ENCODE peak calls at places on chromosomes 12 and 14, in nine cellular contexts. One of them, this sample, is unnamed.

GRCh38 chr14:35205737-35206136 is 83.4 kb downstream of the PRORP start:
- ATAC-seq in activated T-cell treated with anti-CD3 and anti-CD28 coated beads, Interleukin-2, amount 50 U/mL, for 4 hours: no peak
- ATAC-seq in stimulated activated naive B cell treated with anti-CD40 and anti-IgM and Interleukin-4, amounts not matched to agents 10 μg/mL and 1 μg/mL and 100 μg/mL, for 72 hours: no peak
- ATAC-seq in WTC11: no peak
- ATAC-seq in heart right ventricle: no peak
- ATAC-seq in left cardiac atrium: no peak
- ATAC-seq in central memory CD8-positive, alpha-beta T cell: no peak
- ATAC-seq in CD8-positive, alpha-beta T cell: no peak
- ATAC-seq in heart left ventricle: no peak
- ATAC-seq in this sample: no peak

GRCh38 chr12:86914716-86915115 is 658.5 kb upstream of the MGAT4C start:
- ATAC-seq in activated T-cell treated with anti-CD3 and anti-CD28 coated beads, Interleukin-2, amount 50 U/mL, for 4 hours: no peak
- ATAC-seq in stimulated activated naive B cell treated with anti-CD40 and anti-IgM and Interleukin-4, amounts not matched to agents 10 μg/mL and 1 μg/mL and 100 μg/mL, for 72 hours: no peak
- ATAC-seq in WTC11: peak
- ATAC-seq in heart right ventricle: no peak
- ATAC-seq in left cardiac atrium: peak
- ATAC-seq in central memory CD8-positive, alpha-beta T cell: no peak
- ATAC-seq in CD8-positive, alpha-beta T cell: no peak
- ATAC-seq in heart left ventricle: no peak
- ATAC-seq in this sample: no peak

GRCh38 chr14:72254202-72254939 is 322.1 kb downstream of the RGS6 start:
- ATAC-seq in activated T-cell treated with anti-CD3 and anti-CD28 coated beads, Interleukin-2, amount 50 U/mL, for 4 hours: no peak
- ATAC-seq in stimulated activated naive B cell treated with anti-CD40 and anti-IgM and Interleukin-4, amounts not matched to agents 10 μg/mL and 1 μg/mL and 100 μg/mL, for 72 hours: no peak
- ATAC-seq in WTC11: peak
- ATAC-seq in heart right ventricle: no peak
- ATAC-seq in left cardiac atrium: no peak
- ATAC-seq in central memory CD8-positive, alpha-beta T cell: no peak
- ATAC-seq in CD8-positive, alpha-beta T cell: no peak
- ATAC-seq in heart left ventricle: peak
- ATAC-seq in this sample: no peak

GRCh38 chr12:46652692-46653091 is 173.1 kb downstream of the SLC38A4 start:
- ATAC-seq in activated T-cell treated with anti-CD3 and anti-CD28 coated beads, Interleukin-2, amount 50 U/mL, for 4 hours: no peak
- ATAC-seq in stimulated activated naive B cell treated with anti-CD40 and anti-IgM and Interleukin-4, amounts not matched to agents 10 μg/mL and 1 μg/mL and 100 μg/mL, for 72 hours: no peak
- ATAC-seq in WTC11: no peak
- ATAC-seq in heart right ventricle: no peak
- ATAC-seq in left cardiac atrium: no peak
- ATAC-seq in central memory CD8-positive, alpha-beta T cell: no peak
- ATAC-seq in CD8-positive, alpha-beta T cell: no peak
- ATAC-seq in heart left ventricle: no peak
- ATAC-seq in this sample: no peak

GRCh38 chr12:126915309-126915708 is 1351.7 kb upstream of the TMEM132C start:
- ATAC-seq in activated T-cell treated with anti-CD3 and anti-CD28 coated beads, Interleukin-2, amount 50 U/mL, for 4 hours: no peak
- ATAC-seq in stimulated activated naive B cell treated with anti-CD40 and anti-IgM and Interleukin-4, amounts not matched to agents 10 μg/mL and 1 μg/mL and 100 μg/mL, for 72 hours: no peak
- ATAC-seq in WTC11: no peak
- ATAC-seq in heart right ventricle: no peak
- ATAC-seq in left cardiac atrium: no peak
- ATAC-seq in central memory CD8-positive, alpha-beta T cell: no peak
- ATAC-seq in CD8-positive, alpha-beta T cell: no peak
- ATAC-seq in heart left ventricle: no peak
- ATAC-seq in this sample: no peak

GRCh38 chr14:52018252-52018651 is 28.9 kb downstream of the RTRAF start:
- ATAC-seq in activated T-cell treated with anti-CD3 and anti-CD28 coated beads, Interleukin-2, amount 50 U/mL, for 4 hours: no peak
- ATAC-seq in stimulated activated naive B cell treated with anti-CD40 and anti-IgM and Interleukin-4, amounts not matched to agents 10 μg/mL and 1 μg/mL and 100 μg/mL, for 72 hours: no peak
- ATAC-seq in WTC11: no peak
- ATAC-seq in heart right ventricle: no peak
- ATAC-seq in left cardiac atrium: no peak
- ATAC-seq in central memory CD8-positive, alpha-beta T cell: no peak
- ATAC-seq in CD8-positive, alpha-beta T cell: no peak
- ATAC-seq in heart left ventricle: no peak
- ATAC-seq in this sample: no peak

GRCh38 chr14:96592591-96593388 is 90.6 kb downstream of the PAPOLA start:
- ATAC-seq in activated T-cell treated with anti-CD3 and anti-CD28 coated beads, Interleukin-2, amount 50 U/mL, for 4 hours: peak
- ATAC-seq in stimulated activated naive B cell treated with anti-CD40 and anti-IgM and Interleukin-4, amounts not matched to agents 10 μg/mL and 1 μg/mL and 100 μg/mL, for 72 hours: peak
- ATAC-seq in WTC11: peak
- ATAC-seq in heart right ventricle: peak
- ATAC-seq in left cardiac atrium: peak
- ATAC-seq in central memory CD8-positive, alpha-beta T cell: peak
- ATAC-seq in CD8-positive, alpha-beta T cell: peak
- ATAC-seq in heart left ventricle: peak
- ATAC-seq in this sample: peak

GRCh38 chr12:67754933-67755697 is 106.6 kb downstream of the DYRK2 start:
- ATAC-seq in activated T-cell treated with anti-CD3 and anti-CD28 coated beads, Interleukin-2, amount 50 U/mL, for 4 hours: no peak
- ATAC-seq in stimulated activated naive B cell treated with anti-CD40 and anti-IgM and Interleukin-4, amounts not matched to agents 10 μg/mL and 1 μg/mL and 100 μg/mL, for 72 hours: peak
- ATAC-seq in WTC11: no peak
- ATAC-seq in heart right ventricle: peak
- ATAC-seq in left cardiac atrium: peak
- ATAC-seq in central memory CD8-positive, alpha-beta T cell: no peak
- ATAC-seq in CD8-positive, alpha-beta T cell: no peak
- ATAC-seq in heart left ventricle: peak
- ATAC-seq in this sample: no peak

GRCh38 chr14:34018564-34019244 is 67.8 kb upstream of the EGLN3 start:
- ATAC-seq in activated T-cell treated with anti-CD3 and anti-CD28 coated beads, Interleukin-2, amount 50 U/mL, for 4 hours: peak
- ATAC-seq in stimulated activated naive B cell treated with anti-CD40 and anti-IgM and Interleukin-4, amounts not matched to agents 10 μg/mL and 1 μg/mL and 100 μg/mL, for 72 hours: peak
- ATAC-seq in WTC11: peak
- ATAC-seq in heart right ventricle: peak
- ATAC-seq in left cardiac atrium: peak
- ATAC-seq in central memory CD8-positive, alpha-beta T cell: peak
- ATAC-seq in CD8-positive, alpha-beta T cell: peak
- ATAC-seq in heart left ventricle: peak
- ATAC-seq in this sample: peak

GRCh38 chr12:122929812-122930211 is 33.9 kb upstream of the VPS37B start:
- ATAC-seq in activated T-cell treated with anti-CD3 and anti-CD28 coated beads, Interleukin-2, amount 50 U/mL, for 4 hours: no peak
- ATAC-seq in stimulated activated naive B cell treated with anti-CD40 and anti-IgM and Interleukin-4, amounts not matched to agents 10 μg/mL and 1 μg/mL and 100 μg/mL, for 72 hours: no peak
- ATAC-seq in WTC11: no peak
- ATAC-seq in heart right ventricle: no peak
- ATAC-seq in left cardiac atrium: no peak
- ATAC-seq in central memory CD8-positive, alpha-beta T cell: no peak
- ATAC-seq in CD8-positive, alpha-beta T cell: no peak
- ATAC-seq in heart left ventricle: no peak
- ATAC-seq in this sample: no peak

GRCh38 chr12:90098132-90098779 is 389.6 kb upstream of the ATP2B1 start:
- ATAC-seq in activated T-cell treated with anti-CD3 and anti-CD28 coated beads, Interleukin-2, amount 50 U/mL, for 4 hours: no peak
- ATAC-seq in stimulated activated naive B cell treated with anti-CD40 and anti-IgM and Interleukin-4, amounts not matched to agents 10 μg/mL and 1 μg/mL and 100 μg/mL, for 72 hours: peak
- ATAC-seq in WTC11: no peak
- ATAC-seq in heart right ventricle: no peak
- ATAC-seq in left cardiac atrium: no peak
- ATAC-seq in central memory CD8-positive, alpha-beta T cell: no peak
- ATAC-seq in CD8-positive, alpha-beta T cell: no peak
- ATAC-seq in heart left ventricle: no peak
- ATAC-seq in this sample: no peak

GRCh38 chr12:25806271-25806670 is 152.2 kb upstream of the RASSF8 start:
- ATAC-seq in activated T-cell treated with anti-CD3 and anti-CD28 coated beads, Interleukin-2, amount 50 U/mL, for 4 hours: no peak
- ATAC-seq in stimulated activated naive B cell treated with anti-CD40 and anti-IgM and Interleukin-4, amounts not matched to agents 10 μg/mL and 1 μg/mL and 100 μg/mL, for 72 hours: peak
- ATAC-seq in WTC11: no peak
- ATAC-seq in heart right ventricle: no peak
- ATAC-seq in left cardiac atrium: no peak
- ATAC-seq in central memory CD8-positive, alpha-beta T cell: no peak
- ATAC-seq in CD8-positive, alpha-beta T cell: no peak
- ATAC-seq in heart left ventricle: no peak
- ATAC-seq in this sample: no peak

GRCh38 chr12:17369556-17369955 is 720.4 kb downstream of the RERGL start:
- ATAC-seq in activated T-cell treated with anti-CD3 and anti-CD28 coated beads, Interleukin-2, amount 50 U/mL, for 4 hours: no peak
- ATAC-seq in stimulated activated naive B cell treated with anti-CD40 and anti-IgM and Interleukin-4, amounts not matched to agents 10 μg/mL and 1 μg/mL and 100 μg/mL, for 72 hours: no peak
- ATAC-seq in WTC11: no peak
- ATAC-seq in heart right ventricle: no peak
- ATAC-seq in left cardiac atrium: no peak
- ATAC-seq in central memory CD8-positive, alpha-beta T cell: no peak
- ATAC-seq in CD8-positive, alpha-beta T cell: no peak
- ATAC-seq in heart left ventricle: no peak
- ATAC-seq in this sample: no peak

GRCh38 chr12:20599757-20600156 is 95.4 kb upstream of the SLCO1C1 start:
- ATAC-seq in activated T-cell treated with anti-CD3 and anti-CD28 coated beads, Interleukin-2, amount 50 U/mL, for 4 hours: no peak
- ATAC-seq in stimulated activated naive B cell treated with anti-CD40 and anti-IgM and Interleukin-4, amounts not matched to agents 10 μg/mL and 1 μg/mL and 100 μg/mL, for 72 hours: no peak
- ATAC-seq in WTC11: no peak
- ATAC-seq in heart right ventricle: no peak
- ATAC-seq in left cardiac atrium: no peak
- ATAC-seq in central memory CD8-positive, alpha-beta T cell: no peak
- ATAC-seq in CD8-positive, alpha-beta T cell: no peak
- ATAC-seq in heart left ventricle: no peak
- ATAC-seq in this sample: no peak

GRCh38 chr14:80978403-80978802 is 23.0 kb downstream of the TSHR start:
- ATAC-seq in activated T-cell treated with anti-CD3 and anti-CD28 coated beads, Interleukin-2, amount 50 U/mL, for 4 hours: peak
- ATAC-seq in stimulated activated naive B cell treated with anti-CD40 and anti-IgM and Interleukin-4, amounts not matched to agents 10 μg/mL and 1 μg/mL and 100 μg/mL, for 72 hours: no peak
- ATAC-seq in WTC11: peak
- ATAC-seq in heart right ventricle: no peak
- ATAC-seq in left cardiac atrium: no peak
- ATAC-seq in central memory CD8-positive, alpha-beta T cell: peak
- ATAC-seq in CD8-positive, alpha-beta T cell: no peak
- ATAC-seq in heart left ventricle: no peak
- ATAC-seq in this sample: no peak

GRCh38 chr12:16269941-16270340 is 7.5 kb downstream of the SLC15A5 start:
- ATAC-seq in activated T-cell treated with anti-CD3 and anti-CD28 coated beads, Interleukin-2, amount 50 U/mL, for 4 hours: no peak
- ATAC-seq in stimulated activated naive B cell treated with anti-CD40 and anti-IgM and Interleukin-4, amounts not matched to agents 10 μg/mL and 1 μg/mL and 100 μg/mL, for 72 hours: no peak
- ATAC-seq in WTC11: no peak
- ATAC-seq in heart right ventricle: no peak
- ATAC-seq in left cardiac atrium: no peak
- ATAC-seq in central memory CD8-positive, alpha-beta T cell: no peak
- ATAC-seq in CD8-positive, alpha-beta T cell: no peak
- ATAC-seq in heart left ventricle: no peak
- ATAC-seq in this sample: no peak

GRCh38 chr12:7693793-7694192 is 1.8 kb downstream of the GDF3 start:
- ATAC-seq in activated T-cell treated with anti-CD3 and anti-CD28 coated beads, Interleukin-2, amount 50 U/mL, for 4 hours: no peak
- ATAC-seq in stimulated activated naive B cell treated with anti-CD40 and anti-IgM and Interleukin-4, amounts not matched to agents 10 μg/mL and 1 μg/mL and 100 μg/mL, for 72 hours: no peak
- ATAC-seq in WTC11: peak
- ATAC-seq in heart right ventricle: no peak
- ATAC-seq in left cardiac atrium: no peak
- ATAC-seq in central memory CD8-positive, alpha-beta T cell: no peak
- ATAC-seq in CD8-positive, alpha-beta T cell: no peak
- ATAC-seq in heart left ventricle: no peak
- ATAC-seq in this sample: no peak

GRCh38 chr14:90384543-90384911 is 12.3 kb upstream of the CALM1 start:
- ATAC-seq in activated T-cell treated with anti-CD3 and anti-CD28 coated beads, Interleukin-2, amount 50 U/mL, for 4 hours: peak
- ATAC-seq in stimulated activated naive B cell treated with anti-CD40 and anti-IgM and Interleukin-4, amounts not matched to agents 10 μg/mL and 1 μg/mL and 100 μg/mL, for 72 hours: no peak
- ATAC-seq in WTC11: no peak
- ATAC-seq in heart right ventricle: no peak
- ATAC-seq in left cardiac atrium: no peak
- ATAC-seq in central memory CD8-positive, alpha-beta T cell: peak
- ATAC-seq in CD8-positive, alpha-beta T cell: peak
- ATAC-seq in heart left ventricle: no peak
- ATAC-seq in this sample: no peak

GRCh38 chr14:41488401-41488800 is 118.3 kb upstream of the LRFN5 start:
- ATAC-seq in activated T-cell treated with anti-CD3 and anti-CD28 coated beads, Interleukin-2, amount 50 U/mL, for 4 hours: no peak
- ATAC-seq in stimulated activated naive B cell treated with anti-CD40 and anti-IgM and Interleukin-4, amounts not matched to agents 10 μg/mL and 1 μg/mL and 100 μg/mL, for 72 hours: no peak
- ATAC-seq in WTC11: no peak
- ATAC-seq in heart right ventricle: no peak
- ATAC-seq in left cardiac atrium: no peak
- ATAC-seq in central memory CD8-positive, alpha-beta T cell: no peak
- ATAC-seq in CD8-positive, alpha-beta T cell: no peak
- ATAC-seq in heart left ventricle: no peak
- ATAC-seq in this sample: no peak

GRCh38 chr12:53612978-53613377 is 13.2 kb downstream of the ATF7 start:
- ATAC-seq in activated T-cell treated with anti-CD3 and anti-CD28 coated beads, Interleukin-2, amount 50 U/mL, for 4 hours: peak
- ATAC-seq in stimulated activated naive B cell treated with anti-CD40 and anti-IgM and Interleukin-4, amounts not matched to agents 10 μg/mL and 1 μg/mL and 100 μg/mL, for 72 hours: no peak
- ATAC-seq in WTC11: no peak
- ATAC-seq in heart right ventricle: no peak
- ATAC-seq in left cardiac atrium: no peak
- ATAC-seq in central memory CD8-positive, alpha-beta T cell: no peak
- ATAC-seq in CD8-positive, alpha-beta T cell: no peak
- ATAC-seq in heart left ventricle: no peak
- ATAC-seq in this sample: no peak

This sample was measured in stimulated activated memory B cell treated with anti-CD40 and anti-IgM and Interleukin-4, amounts not matched to agents 10 μg/mL and 1 μg/mL and 100 μg/mL, for 72 hours.